ENCODE peak calls at places on chromosomes 12 and 14, in six cellular contexts. I is H1, E is IMR-90, T is cardiac muscle cell, A is RWPE2, F is dorsolateral prefrontal cortex. P is an unnamed sample.

GRCh38 chr12:16613199-16613598 is 7.2 kb upstream of the LMO3 start:
- DNase-seq in I (no peak), F (no peak), A (no peak), E (peak; percentile 15), T (peak; percentile 31), P (no peak)

GRCh38 chr14:61864329-61864898 is 102.2 kb downstream of the SNAPC1 start:
- DNase-seq in I (no peak), F (no peak), T (no peak), A (no peak), E (no peak), P (no peak)

GRCh38 chr14:68554231-68554630 is 238.6 kb downstream of the ZFP36L1 start:
- DNase-seq in A (no peak), T (no peak), I (no peak), F (no peak), E (no peak), P (no peak)

GRCh38 chr12:94172973-94173372 is 24.6 kb downstream of the PLXNC1 start:
- DNase-seq in A (no peak), E (peak; percentile 99), I (no peak), T (peak; percentile 98), F (no peak), P (no peak)

GRCh38 chr12:105933671-105934665 is 204.8 kb downstream of the NUAK1 start:
- DNase-seq in A (peak; percentile 85), T (peak; percentile 95), F (peak; percentile 45), I (no peak), E (peak; percentile 99), P (no peak)

GRCh38 chr12:90939382-90939781 is 15.6 kb downstream of the CCER1 start:
- DNase-seq in F (no peak), I (no peak), T (peak; percentile 73), A (no peak), E (peak; percentile 26), P (no peak)

GRCh38 chr14:89422181-89422951 is 5.3 kb upstream of the FOXN3 start:
- DNase-seq in I (no peak), A (no peak), E (peak; percentile 33), F (no peak), T (peak; percentile 49), P (no peak)

GRCh38 chr14:21023817-21024667 is 819 bp downstream of the NDRG2 start:
- DNase-seq in A (no peak), T (no peak), F (no peak), I (no peak), E (no peak), P (no peak)

GRCh38 chr12:81128930-81129554 is 51.2 kb downstream of the ACSS3 start:
- DNase-seq in F (no peak), A (no peak), I (no peak), T (peak; percentile 61), E (peak; percentile 43), P (peak; percentile 47)

GRCh38 chr14:22177870-22178269 is 411.2 kb downstream of the DAD1 start:
- DNase-seq in E (peak; percentile 45), I (no peak), T (peak; percentile 10), A (no peak), F (no peak), P (no peak)

GRCh38 chr14:46051801-46052200 is 599.8 kb downstream of the RPL10L start:
- DNase-seq in A (no peak), T (no peak), I (no peak), E (peak; percentile 10), F (no peak), P (no peak)

GRCh38 chr12:16844875-16845274 is 238.9 kb upstream of the LMO3 start:
- DNase-seq in E (no peak), F (no peak), I (peak; percentile 15), T (peak; percentile 2), A (no peak), P (no peak)

GRCh38 chr14:80419339-80419738 is 208.0 kb upstream of the DIO2 start:
- DNase-seq in T (no peak), F (no peak), A (no peak), I (no peak), E (no peak), P (no peak)

GRCh38 chr14:105853089-105853906 is 326.9 kb downstream of the TMEM121 start:
- DNase-seq in F (peak; percentile 36), T (no peak), E (no peak), A (peak; percentile 62), I (no peak), P (peak; percentile 95)

GRCh38 chr12:9724023-9724422 is 8.9 kb downstream of the CLECL1 start:
- DNase-seq in I (no peak), T (no peak), E (no peak), A (no peak), F (no peak), P (no peak)

GRCh38 chr14:22314183-22314820 is 274.7 kb downstream of the DAD1 start:
- DNase-seq in A (no peak), T (peak; percentile 69), I (no peak), E (peak; percentile 62), F (no peak), P (peak; percentile 30)

GRCh38 chr14:92565040-92565717 is 51.6 kb downstream of the RIN3 start:
- DNase-seq in I (no peak), F (no peak), A (no peak), T (no peak), E (no peak), P (no peak)

GRCh38 chr14:33715223-33715528 is 235.7 kb downstream of the EGLN3 start:
- DNase-seq in A (no peak), F (no peak), T (no peak), E (no peak), I (no peak), P (no peak)

GRCh38 chr14:74611672-74612345 is at the start of gene LTBP2:
- DNase-seq in T (peak; percentile 42), I (no peak), E (peak; percentile 31), F (no peak), A (peak; percentile 69), P (no peak)

GRCh38 chr14:70714055-70714550 is 72.4 kb downstream of the TTC9 start:
- DNase-seq in E (peak; percentile 63), A (no peak), F (no peak), T (peak; percentile 73), I (no peak), P (peak; percentile 60)

DNA sequence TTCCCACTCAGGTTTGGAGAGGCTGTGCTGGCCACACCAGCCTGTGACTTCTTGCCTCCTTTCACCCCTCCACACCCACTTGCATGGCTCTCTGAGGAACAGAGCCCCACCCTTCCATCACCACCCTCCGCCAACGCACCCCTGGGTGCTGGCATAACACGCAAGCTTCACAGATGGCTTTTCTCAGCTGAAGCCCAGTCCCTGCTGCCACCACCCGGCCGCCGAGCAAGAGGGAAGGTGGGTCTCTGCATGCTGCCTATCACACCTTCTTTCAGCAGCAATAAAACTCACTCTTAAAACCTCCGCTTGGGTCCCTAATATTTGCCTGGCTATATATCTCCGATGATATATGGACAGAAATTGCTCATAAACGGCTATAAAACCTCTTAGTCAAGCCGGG is 41.6 kb downstream of the SMUG1 start:
- DNase-seq in T (no peak), F (peak; percentile 61), A (no peak), E (no peak), I (no peak), P (no peak)
- TF ChIP-seq CTCF in T (no peak), F (no peak), A (no peak), E (no peak), I (no peak), P (no peak)

DNA sequence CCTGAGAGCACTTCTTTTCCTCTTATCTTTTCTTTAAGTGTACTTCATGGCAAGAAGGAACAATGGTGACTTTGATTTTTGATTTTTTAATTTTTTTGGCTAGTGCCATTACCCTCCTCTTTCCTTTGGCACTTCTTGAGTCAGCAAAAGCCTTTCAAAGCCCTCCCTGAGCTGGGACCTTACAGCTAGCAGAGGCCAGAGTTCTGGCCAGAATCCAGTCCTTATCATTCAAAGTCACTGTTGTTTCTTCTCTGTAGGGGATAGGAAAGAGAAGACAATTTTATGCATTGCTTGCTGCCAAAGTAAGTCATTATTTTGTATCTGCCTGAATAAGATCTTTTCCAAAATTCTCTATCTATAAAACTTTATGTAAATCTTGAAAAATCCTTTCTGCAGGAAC is 419.8 kb upstream of the PRICKLE1 start:
- DNase-seq in I (no peak), F (no peak), A (no peak), T (peak; percentile 43), E (no peak), P (peak; percentile 27)
- H3K4me3 ChIP-seq in I (no peak overlapping the region), F (no peak overlapping the region), A (no peak overlapping the region), T (no peak overlapping the region), E (no peak overlapping the region), P (no peak overlapping the region)

GRCh38 chr14:51155331-51155730 is 60.4 kb upstream of the TRIM9 start:
- DNase-seq in T (no peak), F (no peak), A (no peak), E (no peak), I (no peak), P (no peak)

GRCh38 chr14:51160871-51161270 is 66.0 kb upstream of the TRIM9 start:
- DNase-seq in F (no peak), A (no peak), I (no peak), E (no peak), T (no peak), P (no peak)

GRCh38 chr14:51157012-51157411 is 62.1 kb upstream of the TRIM9 start:
- DNase-seq in A (no peak), F (no peak), T (peak; percentile 66), E (peak; percentile 8), I (no peak), P (no peak)
- TF ChIP-seq CTCF in A (peak; percentile 87), F (peak; percentile 15), T (peak; percentile 64), E (peak; percentile 20), I (peak; percentile 63), P (peak; percentile 80)

GRCh38 chr14:58077621-58078020 is 74.4 kb downstream of the ARMH4 start:
- DNase-seq in A (no peak), E (peak; percentile 46), T (peak; percentile 30), I (no peak), F (no peak), P (no peak)

GRCh38 chr14:58078068-58078467 is 73.9 kb downstream of the ARMH4 start:
- DNase-seq in E (peak; percentile 84), A (no peak), I (no peak), F (no peak), T (peak; percentile 60), P (no peak)

GRCh38 chr14:58071341-58071740 is 80.7 kb downstream of the ARMH4 start:
- DNase-seq in I (no peak), A (no peak), T (peak; percentile 53), E (no peak), F (no peak), P (no peak)

GRCh38 chr14:58072288-58073071 is 79.5 kb downstream of the ARMH4 start:
- DNase-seq in T (peak; percentile 85), I (no peak), E (peak; percentile 74), F (no peak), A (no peak), P (peak; percentile 60)

DNA sequence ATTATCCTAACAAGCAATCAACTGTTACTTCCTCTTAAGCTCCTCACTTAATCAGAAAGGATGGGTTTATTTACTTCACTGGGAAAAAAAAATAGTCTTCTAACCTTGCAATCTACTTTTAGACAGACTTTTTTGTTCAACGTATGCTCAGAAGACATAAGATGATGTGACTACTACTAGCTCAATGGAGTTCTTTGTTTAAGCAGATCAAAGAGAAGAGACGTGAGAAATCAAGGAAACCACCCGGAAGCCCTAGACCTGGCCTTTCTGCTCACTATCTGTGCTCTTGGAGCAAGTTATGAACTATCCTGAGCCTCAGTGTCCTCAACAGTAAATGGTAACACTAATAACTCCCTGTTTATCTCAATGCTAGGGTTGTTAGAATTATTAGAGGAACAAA is 78.5 kb downstream of the ARMH4 start:
- DNase-seq in I (no peak), F (no peak), T (no peak), A (no peak), E (no peak), P (no peak)
- H3K4me3 ChIP-seq in I (no peak overlapping the region), F (no peak overlapping the region), T (no peak overlapping the region), A (no peak overlapping the region), E (no peak overlapping the region), P (no peak overlapping the region)